ENCODE peak calls at places on chromosomes 5 and 9, in six cellular contexts. R is CD8-positive, alpha-beta T cell; H is cardiac muscle cell; P is psoas muscle; J is PC-9; V is GM23248. G is an unnamed sample. For H3K36me3, the result is how much of the 10 kb centered on the place peaks cover.

GRCh38 chr9:83060557-83060956 is 2.4 kb downstream of the RASEF start:
- DNase-seq in R (no peak), H (no peak), P (no peak), J (peak), V (no peak), G (no peak)

GRCh38 chr9:36191696-36192095 is 975 bp downstream of the CLTA start:
- DNase-seq in R (no peak), H (no peak), P (no peak), J (no peak), V (peak), G (no peak)

GRCh38 chr5:84724683-84725082 is 340.0 kb upstream of the EDIL3 start:
- DNase-seq in R (no peak), H (no peak), P (no peak), J (no peak), V (peak), G (no peak)

GRCh38 chr5:102481044-102481715 is 17.6 kb downstream of the SLCO6A1 start:
- DNase-seq in R (no peak), H (peak), P (no peak), J (no peak), V (peak), G (no peak)

GRCh38 chr9:119533509-119533908 is 164.3 kb upstream of the BRINP1 start:
- DNase-seq in R (no peak), H (peak), P (no peak), J (no peak), V (no peak), G (no peak)

GRCh38 chr5:141608046-141608445 is 10.8 kb downstream of the DIAPH1 start:
- DNase-seq in R (no peak), H (no peak), P (no peak), J (no peak), V (no peak), G (no peak)

GRCh38 chr5:112077180-112077579 is 320.2 kb upstream of the NREP start:
- DNase-seq in R (no peak), H (no peak), P (no peak), J (no peak), V (peak), G (no peak)

GRCh38 chr9:5041390-5042115 is 56.5 kb downstream of the JAK2 start:
- DNase-seq in R (no peak), H (no peak), P (no peak), J (no peak), V (no peak), G (no peak)

GRCh38 chr5:149322518-149322917 is 22.8 kb upstream of the GRPEL2 start:
- DNase-seq in R (no peak), H (no peak), P (no peak), J (no peak), V (no peak), G (no peak)

GRCh38 chr5:128264567-128264966 is 181.0 kb downstream of the SLC12A2 start:
- DNase-seq in R (no peak), H (no peak), P (no peak), J (no peak), V (no peak), G (no peak)

GRCh38 chr5:81081461-81081835 is 121.3 kb downstream of the RASGRF2 start:
- DNase-seq in R (no peak), H (no peak), P (no peak), J (no peak), V (no peak), G (no peak)

GRCh38 chr5:149036970-149037369 is 25.9 kb downstream of the SH3TC2 start:
- DNase-seq in R (no peak), H (no peak), P (no peak), J (no peak), V (peak), G (no peak)

GRCh38 chr9:133767625-133768024 is 29.5 kb upstream of the SARDH start:
- DNase-seq in R (no peak), H (no peak), P (no peak), J (no peak), V (no peak), G (no peak)

DNA sequence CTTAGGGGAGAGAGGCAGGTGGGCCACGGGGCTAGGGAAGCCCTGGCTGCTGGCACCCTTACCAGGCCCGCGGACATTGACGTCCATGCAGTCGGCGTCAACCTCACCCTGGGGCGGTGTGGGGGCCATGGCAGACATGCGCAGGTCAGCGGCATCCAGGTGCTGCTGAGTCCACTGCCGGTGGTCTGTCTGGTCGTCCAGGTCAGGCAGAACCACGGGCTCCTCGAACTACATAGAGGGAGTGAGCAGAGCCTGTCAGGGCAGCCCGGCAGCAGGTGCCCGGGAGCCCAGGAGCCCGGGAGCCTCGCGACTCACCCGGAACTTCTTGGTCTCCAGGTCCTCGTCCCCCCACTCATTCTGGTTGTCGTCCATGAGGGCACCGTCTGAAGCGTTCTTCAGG is 18.8 kb upstream of the SEC16A start:
- DNase-seq in R (no peak), H (no peak), P (no peak), J (no peak), V (no peak), G (no peak)
- H3K36me3 ChIP-seq in R (under half), H (under half), P (half or more), J (under half), V (under half), G (half or more)

DNA sequence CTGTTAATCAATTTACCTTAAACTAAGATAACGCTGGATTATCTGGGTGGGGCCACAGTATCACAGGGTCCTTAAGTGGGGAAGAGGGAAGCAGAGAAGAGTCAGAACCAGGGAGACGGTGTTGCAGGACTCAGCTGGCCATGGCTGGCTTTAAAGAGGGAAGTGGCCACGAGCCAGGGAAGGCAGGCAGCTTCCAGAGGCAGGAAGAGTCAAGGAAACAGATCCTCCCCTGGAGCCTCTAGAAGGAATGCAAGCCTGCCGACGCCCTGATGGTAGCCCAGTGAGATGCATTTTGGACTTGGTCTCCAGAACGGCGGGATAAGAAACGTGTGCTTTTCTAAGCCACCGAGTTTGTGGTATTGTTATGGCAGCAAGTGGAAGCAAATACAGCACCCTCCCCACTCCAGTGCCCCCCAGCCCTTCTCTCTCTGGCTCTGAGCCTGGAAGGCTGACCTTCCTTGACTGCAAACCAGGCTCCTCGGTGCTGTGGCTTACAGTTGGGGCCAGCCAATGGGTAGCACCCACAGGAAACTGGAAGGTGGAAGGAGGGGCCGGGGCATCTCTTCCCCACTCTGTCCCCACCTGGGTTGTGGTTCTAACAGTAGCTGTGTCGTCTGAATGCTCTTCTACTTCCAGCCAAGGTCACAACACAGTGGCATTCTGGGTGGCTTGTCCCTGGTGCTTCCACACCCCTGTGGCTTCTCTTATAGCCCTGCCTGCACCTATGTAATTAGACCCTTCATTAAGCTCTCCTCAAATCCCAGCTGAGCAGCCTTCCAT is 30.1 kb upstream of the UNC5A start:
- DNase-seq in R (no peak), H (no peak), P (no peak), J (no peak), V (no peak), G (no peak)
- H3K36me3 ChIP-seq in R (under half), H (under half), P (under half), J (under half), V (under half), G (under half)

DNA sequence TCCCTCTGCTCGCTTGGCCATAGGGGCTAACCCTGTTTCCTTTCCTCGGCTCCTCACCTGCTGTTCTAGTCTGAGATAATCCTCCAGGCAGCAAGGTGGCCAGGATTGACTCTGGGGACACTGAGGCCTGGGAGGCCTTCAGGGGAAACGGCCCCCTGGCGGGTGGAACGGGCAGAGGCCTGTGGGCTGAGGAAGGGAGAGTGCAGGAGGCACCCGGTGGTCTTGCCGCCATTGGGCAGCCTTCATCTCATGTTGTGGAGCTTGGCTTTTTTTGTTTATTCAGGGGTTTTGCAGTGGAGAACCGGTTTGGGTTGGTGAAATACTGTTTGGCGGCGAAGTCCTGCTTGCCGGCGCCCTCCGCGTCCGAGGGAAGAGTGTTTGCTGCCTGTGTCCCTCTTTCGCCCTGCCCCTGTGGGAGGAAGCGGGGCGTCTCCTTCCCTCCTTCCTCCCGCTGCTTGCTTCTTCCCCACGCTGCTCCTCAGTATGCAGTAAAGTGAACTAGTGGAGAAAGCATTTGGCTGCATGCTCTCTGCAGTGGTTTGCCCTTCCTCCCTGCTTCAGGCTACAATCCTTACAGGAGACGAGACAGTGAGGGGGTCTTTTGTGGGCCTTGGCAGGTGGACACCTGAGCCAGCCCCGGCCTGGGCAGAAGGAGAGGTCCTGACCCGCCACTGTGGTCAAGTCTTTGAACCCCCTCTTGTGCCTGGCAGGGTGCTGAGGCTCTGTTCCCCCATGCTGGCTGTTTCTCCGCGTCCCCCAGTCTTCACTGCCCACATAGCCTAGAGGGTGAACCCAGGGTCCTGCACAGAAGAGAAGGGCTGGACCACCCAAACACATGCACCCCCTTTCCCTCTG is 30.8 kb upstream of the PRDM12 start:
- DNase-seq in R (no peak), H (no peak), P (peak), J (no peak), V (no peak), G (no peak)
- H3K36me3 ChIP-seq in R (under half), H (under half), P (half or more), J (under half), V (under half), G (half or more)

DNA sequence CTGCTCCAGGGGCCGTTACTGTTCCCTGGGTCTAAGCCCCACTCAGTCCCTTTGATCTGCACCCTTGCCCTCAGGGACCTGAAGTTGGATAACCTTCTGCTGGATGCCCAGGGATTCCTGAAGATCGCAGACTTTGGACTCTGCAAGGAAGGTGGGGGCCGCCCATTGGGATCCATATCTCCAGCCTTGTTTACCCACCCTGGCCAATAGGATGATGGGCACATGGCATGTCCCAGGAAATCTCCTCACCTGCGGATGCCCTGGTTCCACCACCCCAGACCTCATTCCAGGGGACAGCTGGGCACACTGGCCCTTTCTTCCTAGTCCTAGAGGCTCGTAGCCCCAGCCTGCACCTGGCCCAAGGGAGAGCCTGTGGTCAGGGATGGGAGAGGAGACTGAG is 5.5 kb downstream of the ZDHHC12 start:
- DNase-seq in R (no peak), H (no peak), P (peak), J (no peak), V (no peak), G (no peak)
- H3K36me3 ChIP-seq in R (under half), H (under half), P (under half), J (under half), V (under half), G (under half)

DNA sequence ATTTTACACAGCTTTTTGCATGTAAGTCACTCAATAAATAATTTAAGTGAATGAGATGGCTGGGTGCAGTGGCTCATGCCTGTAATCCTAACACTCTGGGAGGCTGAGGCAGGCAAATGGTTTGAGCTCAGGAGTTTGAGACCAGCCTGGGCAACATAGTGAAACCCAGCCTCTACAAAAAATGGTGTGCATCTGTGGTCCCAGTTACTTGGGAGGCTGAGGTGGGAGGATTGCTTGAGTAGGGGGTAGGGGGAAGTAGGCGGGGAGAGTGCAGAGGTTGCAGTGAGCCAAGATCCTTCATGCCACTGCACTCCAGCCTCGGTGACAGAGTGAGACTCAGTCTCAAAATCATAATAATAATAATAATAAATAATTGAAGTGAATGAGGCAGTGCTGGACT is 10.2 kb downstream of the KLF9 start:
- DNase-seq in R (no peak), H (no peak), P (no peak), J (no peak), V (no peak), G (no peak)
- H3K36me3 ChIP-seq in R (under half), H (under half), P (under half), J (under half), V (under half), G (under half)